ENCODE peak calls at places on chromosome 20, in four cellular contexts. S, Q, A and Y are unnamed samples. For H3K9me2, the result is how much of the 10 kb centered on the place peaks cover.

GRCh38 chr20:58514321-58515239 is 619 bp downstream of the APCDD1L start:
- DNase-seq in S (peak), Q (no peak), A (no peak), Y (no peak)

GRCh38 chr20:17663040-17663399 is 19.0 kb downstream of the RRBP1 start:
- DNase-seq in S (no peak), Q (no peak), A (no peak), Y (no peak)

GRCh38 chr20:4468114-4468513 is 253.6 kb upstream of the PRND start:
- DNase-seq in S (no peak), Q (no peak), A (no peak), Y (no peak)

GRCh38 chr20:8608470-8608869 is 460.4 kb upstream of the PLCB4 start:
- DNase-seq in S (peak), Q (no peak), A (no peak), Y (no peak)

GRCh38 chr20:25022680-25023079 is 30.1 kb upstream of the APMAP start:
- DNase-seq in S (no peak), Q (no peak), A (peak), Y (no peak)

GRCh38 chr20:25457886-25458680 is 50.6 kb downstream of the GINS1 start:
- DNase-seq in S (no peak), Q (no peak), A (no peak), Y (no peak)

GRCh38 chr20:7031222-7031621 is 263.7 kb downstream of the BMP2 start:
- DNase-seq in S (peak), Q (no peak), A (peak), Y (peak)

GRCh38 chr20:25259788-25260254 is 11.9 kb downstream of the PYGB start:
- DNase-seq in S (no peak), Q (no peak), A (no peak), Y (no peak)

GRCh38 chr20:18632196-18632789 is 44.4 kb downstream of the DTD1 start:
- DNase-seq in S (peak), Q (peak), A (peak), Y (peak)

GRCh38 chr20:58078741-58079522 is 149.5 kb downstream of the ANKRD60 start:
- DNase-seq in S (peak), Q (no peak), A (peak), Y (no peak)

GRCh38 chr20:32387262-32387661 is 29.1 kb downstream of the ASXL1 start:
- DNase-seq in S (peak), Q (no peak), A (no peak), Y (no peak)

GRCh38 chr20:44319880-44320422 is 8.9 kb upstream of the FITM2 start:
- DNase-seq in S (no peak), Q (no peak), A (no peak), Y (peak)

GRCh38 chr20:37424062-37424851 is 78.3 kb downstream of the SRC start:
- DNase-seq in S (no peak), Q (no peak), A (no peak), Y (no peak)

GRCh38 chr20:57985278-57985677 is 243.2 kb downstream of the ANKRD60 start:
- DNase-seq in S (no peak), Q (no peak), A (no peak), Y (no peak)

GRCh38 chr20:57973886-57974285 is 254.6 kb downstream of the ANKRD60 start:
- DNase-seq in S (no peak), Q (no peak), A (no peak), Y (no peak)

GRCh38 chr20:52340036-52340634 is 148.6 kb upstream of the ZFP64 start:
- DNase-seq in S (peak), Q (no peak), A (peak), Y (no peak)

GRCh38 chr20:24829649-24830370 is 119.3 kb upstream of the CST7 start:
- DNase-seq in S (no peak), Q (no peak), A (no peak), Y (no peak)

GRCh38 chr20:38271609-38272120 is 11.1 kb upstream of the KIAA1755 start:
- DNase-seq in S (no peak), Q (no peak), A (peak), Y (no peak)

GRCh38 chr20:23765578-23765977 is 14.8 kb upstream of the CST1 start:
- DNase-seq in S (no peak), Q (no peak), A (no peak), Y (no peak)

GRCh38 chr20:37880726-37881591 is 22.0 kb upstream of the VSTM2L start:
- DNase-seq in S (peak), Q (no peak), A (peak), Y (no peak)

GRCh38 chr20:38349856-38350255 is 3.6 kb downstream of the LBP start:
- DNase-seq in S (no peak), Q (no peak), A (no peak), Y (no peak)

GRCh38 chr20:57589123-57589727 is 28.3 kb downstream of the PCK1 start:
- DNase-seq in S (no peak), Q (no peak), A (no peak), Y (no peak)

GRCh38 chr20:19915111-19915798 is 101.9 kb upstream of the NAA20 start:
- DNase-seq in S (no peak), Q (no peak), A (no peak), Y (no peak)

GRCh38 chr20:63344616-63345327 is 16.4 kb downstream of the CHRNA4 start:
- DNase-seq in S (peak), Q (no peak), A (no peak), Y (no peak)

GRCh38 chr20:52280407-52280806 is 88.8 kb upstream of the ZFP64 start:
- DNase-seq in S (no peak), Q (no peak), A (no peak), Y (no peak)

GRCh38 chr20:4134861-4135379 is 119.6 kb upstream of the RNF24 start:
- DNase-seq in S (no peak), Q (no peak), A (no peak), Y (peak)

DNA sequence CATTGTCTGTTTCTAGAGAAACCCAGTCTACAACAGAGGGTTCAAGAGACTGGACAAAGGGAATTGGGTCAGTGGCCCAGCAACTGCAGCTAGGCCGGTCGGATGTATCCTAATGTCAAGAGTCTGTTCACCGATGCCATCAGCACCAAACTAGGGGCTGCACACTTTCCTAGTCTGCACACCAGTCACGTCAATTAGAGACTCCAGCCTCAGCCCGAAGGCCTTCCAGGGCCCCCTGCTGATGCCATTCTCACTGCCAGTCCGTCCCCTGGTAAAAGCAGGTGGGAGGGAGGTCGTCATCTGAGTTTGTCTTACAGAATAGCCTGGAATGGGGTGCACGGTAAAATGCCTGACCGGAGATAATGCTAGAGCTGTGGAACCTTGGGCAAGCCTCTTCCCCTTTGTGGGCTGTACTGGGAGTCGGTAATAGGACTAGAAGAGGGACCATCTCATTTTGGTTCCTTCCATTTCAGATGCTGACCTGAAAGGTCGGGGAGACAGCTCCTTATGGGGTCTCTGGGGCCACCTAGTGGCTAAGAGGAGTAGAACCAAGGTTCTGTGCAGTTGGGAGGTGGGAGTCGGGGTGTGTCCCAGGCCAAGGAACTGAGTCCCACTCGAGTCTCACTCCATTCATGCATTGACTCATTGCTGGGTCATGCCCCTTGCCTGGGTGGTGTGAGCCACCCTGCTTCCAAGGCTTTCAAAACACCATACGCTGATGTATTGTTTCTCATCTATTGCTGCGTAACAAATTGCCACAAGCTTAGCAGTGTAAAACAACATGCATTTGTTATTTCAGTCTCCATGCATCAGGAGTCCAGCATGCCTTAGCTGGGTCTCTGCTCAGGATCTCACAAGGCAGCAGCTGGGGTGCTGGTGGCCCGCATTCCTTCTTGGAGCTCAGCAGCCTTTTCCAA is 5.1 kb downstream of the SOX12 start:
- DNase-seq in S (peak), Q (no peak), A (peak), Y (peak)
- H3K27ac ChIP-seq in S (peak), Q (no peak), A (no peak), Y (no peak)

GRCh38 chr20:45469336-45470261 is at the start of gene WFDC2:
- DNase-seq in S (no peak), Q (no peak), A (no peak), Y (no peak)

GRCh38 chr20:45467172-45467571 is 2.4 kb upstream of the WFDC2 start:
- DNase-seq in S (no peak), Q (no peak), A (no peak), Y (no peak)

GRCh38 chr20:45470939-45471338 is 1.4 kb downstream of the WFDC2 start:
- DNase-seq in S (peak), Q (no peak), A (no peak), Y (peak)

GRCh38 chr20:45467861-45468260 is 1.7 kb upstream of the WFDC2 start:
- DNase-seq in S (no peak), Q (no peak), A (no peak), Y (no peak)

GRCh38 chr20:45470262-45470931 is 844 bp downstream of the WFDC2 start:
- DNase-seq in S (peak), Q (no peak), A (no peak), Y (peak)
- TF ChIP-seq EZH2 in S (no peak), Q (no peak), A (no peak), Y (no peak)

GRCh38 chr20:2364014-2364413 is 16.7 kb upstream of the TGM6 start:
- DNase-seq in S (peak), Q (no peak), A (peak), Y (no peak)
- H3K9me2 ChIP-seq in S (under half), Q (under half), A (under half), Y (under half)

GRCh38 chr20:12166053-12166717 is 248.5 kb downstream of the BTBD3 start:
- DNase-seq in S (peak), Q (no peak), A (peak), Y (no peak)
- H3K27ac ChIP-seq in S (no peak), Q (no peak), A (peak), Y (no peak)

GRCh38 chr20:22577515-22578220 is 6.7 kb downstream of the FOXA2 start:
- DNase-seq in S (no peak), Q (no peak), A (peak), Y (no peak)

GRCh38 chr20:22576733-22577514 is 7.4 kb downstream of the FOXA2 start:
- DNase-seq in S (no peak), Q (no peak), A (no peak), Y (no peak)

GRCh38 chr20:22579119-22579427 is 5.3 kb downstream of the FOXA2 start:
- DNase-seq in S (no peak), Q (no peak), A (no peak), Y (no peak)

GRCh38 chr20:22579711-22580697 is 4.4 kb downstream of the FOXA2 start:
- DNase-seq in S (no peak), Q (no peak), A (no peak), Y (no peak)

DNA sequence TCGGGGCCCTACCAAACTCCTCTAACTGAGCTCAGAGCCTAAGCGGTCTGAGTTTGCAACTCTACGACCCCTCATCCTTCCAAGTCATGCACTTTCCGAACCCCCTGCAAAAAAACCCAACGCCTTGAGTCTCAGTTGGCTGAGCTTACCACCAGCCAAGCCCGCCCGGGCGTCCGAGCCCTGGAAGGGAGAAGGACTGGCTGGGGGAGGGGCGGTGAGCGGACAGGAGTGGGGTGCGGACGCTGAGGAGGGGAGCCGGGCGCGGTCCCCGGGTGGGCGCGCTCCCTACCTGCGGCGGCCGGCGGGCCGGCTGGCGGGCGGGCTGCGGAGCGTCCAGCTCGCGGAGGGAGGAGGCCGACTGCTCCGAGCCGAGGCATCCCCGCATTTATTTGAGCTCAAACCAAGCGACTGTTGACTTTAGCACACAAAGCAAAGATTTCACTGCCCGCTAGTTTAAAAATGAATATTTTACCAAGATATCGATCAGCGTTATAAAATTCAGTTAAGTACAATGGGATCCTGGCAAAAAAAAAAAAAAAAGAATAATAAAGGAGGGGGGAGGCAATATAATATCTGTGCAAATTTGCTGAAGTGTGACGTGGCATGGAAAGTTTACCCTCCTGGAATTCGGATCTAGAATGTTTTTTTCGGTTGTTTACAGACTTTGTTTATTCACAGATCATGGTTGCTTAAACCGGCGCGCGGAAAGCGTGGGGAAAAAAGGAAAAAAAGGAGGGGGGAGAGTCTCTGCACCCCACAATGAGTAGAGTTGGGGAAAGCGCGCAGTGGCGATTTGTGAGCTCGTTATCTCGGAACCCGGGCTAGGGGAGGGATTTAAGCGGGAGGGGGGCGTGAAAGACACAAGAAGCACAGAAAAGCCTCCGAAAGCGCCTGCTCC is 5.9 kb downstream of the FOXA2 start:
- DNase-seq in S (no peak), Q (no peak), A (peak), Y (no peak)
- TF ChIP-seq EZH2 in S (peak), Q (no peak), A (peak), Y (no peak)

GRCh38 chr20:36311854-36312723 is 6.0 kb downstream of the DLGAP4 start:
- DNase-seq in S (no peak), Q (no peak), A (no peak), Y (no peak)

GRCh38 chr20:36309643-36310042 is 3.5 kb downstream of the DLGAP4 start:
- DNase-seq in S (no peak), Q (no peak), A (no peak), Y (no peak)

GRCh38 chr20:36310215-36310981 is 4.3 kb downstream of the DLGAP4 start:
- DNase-seq in S (no peak), Q (no peak), A (no peak), Y (no peak)

GRCh38 chr20:36312724-36313441 is 6.7 kb downstream of the DLGAP4 start:
- DNase-seq in S (no peak), Q (no peak), A (no peak), Y (no peak)

GRCh38 chr20:36311141-36311853 is 5.2 kb downstream of the DLGAP4 start:
- DNase-seq in S (peak), Q (no peak), A (no peak), Y (no peak)
- H3K9me2 ChIP-seq in S (under half), Q (under half), A (under half), Y (under half)

GRCh38 chr20:59723607-59724456 is 119.5 kb downstream of the PHACTR3 start:
- DNase-seq in S (peak), Q (no peak), A (no peak), Y (no peak)
- H3K27ac ChIP-seq in S (no peak), Q (no peak), A (no peak), Y (no peak)

DNA sequence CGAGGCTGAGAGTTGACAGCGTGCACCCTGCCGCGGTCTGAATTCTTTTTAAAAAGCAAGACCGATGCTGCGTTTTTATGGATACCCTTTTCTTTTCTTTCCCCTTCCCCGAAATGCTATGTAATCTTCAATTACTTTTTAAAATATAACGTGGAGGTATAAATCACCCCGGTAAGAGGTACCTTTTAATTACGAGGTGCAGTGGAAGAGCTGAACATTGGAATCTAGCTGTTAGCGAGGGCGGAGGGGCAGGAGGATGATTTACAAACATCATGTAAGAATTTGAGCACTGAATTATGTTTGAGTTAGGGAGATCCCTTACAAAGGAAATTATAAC is 1.2 kb downstream of the EYA2 start:
- DNase-seq in S (no peak), Q (no peak), A (no peak), Y (no peak)
- TF ChIP-seq EZH2 in S (peak), Q (no peak), A (peak), Y (no peak)

GRCh38 chr20:50821994-50822393 is 27.1 kb downstream of the BCAS4 start:
- DNase-seq in S (no peak), Q (no peak), A (no peak), Y (no peak)
- H3K9me2 ChIP-seq in S (under half), Q (under half), A (under half), Y (under half)